ENCODE peak calls at places on chromosomes 12 and 14, in four cellular contexts. E, A, Y and H are unnamed samples.

GRCh38 chr14:61526405-61527312 is 168.7 kb upstream of the HIF1A start:
- DNase-seq in E (no peak), Y (no peak), A (no peak), H (no peak)

GRCh38 chr12:126139355-126139754 is 1074.1 kb downstream of the AACS start:
- DNase-seq in A (no peak), E (no peak), Y (no peak), H (no peak)

GRCh38 chr12:103397536-103397935 is 98.2 kb downstream of the C12orf42 start:
- DNase-seq in Y (no peak), A (no peak), E (no peak), H (no peak)

GRCh38 chr12:53493610-53494391 is 5.5 kb downstream of the MAP3K12 start:
- DNase-seq in E (peak; percentile 21), Y (no peak), A (no peak), H (no peak)

GRCh38 chr14:92389598-92390126 is 66.7 kb downstream of the SLC24A4 start:
- DNase-seq in E (peak; percentile 11), Y (no peak), A (no peak), H (no peak)

GRCh38 chr14:63551338-63551737 is 8.2 kb upstream of the PPP2R5E start:
- DNase-seq in A (no peak), Y (no peak), E (no peak), H (no peak)

GRCh38 chr14:32366256-32366655 is 37.2 kb downstream of the AKAP6 start:
- DNase-seq in A (no peak), E (no peak), Y (no peak), H (no peak)

GRCh38 chr12:2904260-2904659 is 13.6 kb downstream of the TULP3 start:
- DNase-seq in E (no peak), A (no peak), Y (no peak), H (no peak)

GRCh38 chr12:18935371-18935965 is 194.1 kb upstream of the PLEKHA5 start:
- DNase-seq in A (no peak), Y (no peak), E (no peak), H (no peak)

GRCh38 chr12:13534645-13535398 is 338.3 kb downstream of the EMP1 start:
- DNase-seq in E (peak; percentile 47), A (peak; percentile 82), Y (peak; percentile 68), H (peak; percentile 81)

GRCh38 chr12:58364389-58365086 is 423.2 kb downstream of the ATP23 start:
- DNase-seq in E (no peak), Y (no peak), A (no peak), H (no peak)

GRCh38 chr14:79502101-79502750 is 709.1 kb downstream of the DIO2 start:
- DNase-seq in Y (no peak), E (no peak), A (no peak), H (no peak)

GRCh38 chr14:93011650-93012317 is 88.8 kb downstream of the CHGA start:
- DNase-seq in Y (no peak), E (no peak), A (no peak), H (peak; percentile 60)

GRCh38 chr14:90785474-90785873 is 30.8 kb downstream of the TTC7B start:
- DNase-seq in A (peak; percentile 86), E (no peak), Y (peak; percentile 31), H (peak; percentile 49)

GRCh38 chr12:126668538-126668937 is 1598.4 kb upstream of the TMEM132C start:
- DNase-seq in E (no peak), Y (no peak), A (no peak), H (no peak)

GRCh38 chr12:52836042-52836466 is 1.9 kb upstream of the KRT79 start:
- DNase-seq in E (no peak), A (peak; percentile 66), Y (no peak), H (no peak)

GRCh38 chr14:68789798-68790655 is 2.8 kb downstream of the ZFP36L1 start:
- DNase-seq in E (no peak), Y (peak; percentile 33), A (no peak), H (peak; percentile 32)

GRCh38 chr14:103686831-103687485 is 28.3 kb downstream of the XRCC3 start:
- DNase-seq in A (peak; percentile 9), E (no peak), Y (no peak), H (no peak)

GRCh38 chr12:12774791-12775190 is 10.7 kb upstream of the APOLD1 start:
- DNase-seq in A (no peak), E (no peak), Y (no peak), H (no peak)

GRCh38 chr14:20516921-20517320 is 11.6 kb downstream of the RNASE10 start:
- DNase-seq in Y (no peak), E (no peak), A (no peak), H (no peak)
- H3K27ac ChIP-seq in Y (no peak overlapping the region), E (no peak overlapping the region), A (no peak overlapping the region), H (no peak overlapping the region)

DNA sequence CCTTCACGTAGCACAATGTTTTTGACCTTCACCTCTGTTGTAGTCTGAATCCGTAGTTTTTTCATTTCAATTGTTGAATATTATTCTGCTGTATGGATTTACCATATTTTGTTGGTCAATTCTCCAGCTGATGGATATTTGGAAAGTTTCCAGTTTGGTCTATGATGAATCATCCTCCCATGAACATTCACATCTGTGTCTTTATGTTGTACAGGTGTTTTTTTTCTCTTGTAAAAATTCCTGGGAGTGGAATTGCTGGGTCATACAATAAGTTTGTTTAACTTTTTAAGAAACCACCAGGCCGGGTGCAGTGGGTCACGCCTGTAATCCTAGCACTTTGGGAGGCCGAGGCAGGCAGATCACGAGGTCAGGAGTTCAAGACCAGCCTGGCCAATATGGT is 36.7 kb upstream of the GNG2 start:
- DNase-seq in Y (no peak), E (no peak), A (no peak), H (no peak)
- H3K27ac ChIP-seq in Y (no peak overlapping the region), E (no peak overlapping the region), A (no peak overlapping the region), H (no peak overlapping the region)

GRCh38 chr12:46454981-46455380 is 82.4 kb upstream of the SLC38A2 start:
- DNase-seq in E (no peak), Y (no peak), A (no peak), H (no peak)
- H3K27ac ChIP-seq in E (no peak overlapping the region), Y (no peak overlapping the region), A (no peak overlapping the region), H (no peak overlapping the region)

DNA sequence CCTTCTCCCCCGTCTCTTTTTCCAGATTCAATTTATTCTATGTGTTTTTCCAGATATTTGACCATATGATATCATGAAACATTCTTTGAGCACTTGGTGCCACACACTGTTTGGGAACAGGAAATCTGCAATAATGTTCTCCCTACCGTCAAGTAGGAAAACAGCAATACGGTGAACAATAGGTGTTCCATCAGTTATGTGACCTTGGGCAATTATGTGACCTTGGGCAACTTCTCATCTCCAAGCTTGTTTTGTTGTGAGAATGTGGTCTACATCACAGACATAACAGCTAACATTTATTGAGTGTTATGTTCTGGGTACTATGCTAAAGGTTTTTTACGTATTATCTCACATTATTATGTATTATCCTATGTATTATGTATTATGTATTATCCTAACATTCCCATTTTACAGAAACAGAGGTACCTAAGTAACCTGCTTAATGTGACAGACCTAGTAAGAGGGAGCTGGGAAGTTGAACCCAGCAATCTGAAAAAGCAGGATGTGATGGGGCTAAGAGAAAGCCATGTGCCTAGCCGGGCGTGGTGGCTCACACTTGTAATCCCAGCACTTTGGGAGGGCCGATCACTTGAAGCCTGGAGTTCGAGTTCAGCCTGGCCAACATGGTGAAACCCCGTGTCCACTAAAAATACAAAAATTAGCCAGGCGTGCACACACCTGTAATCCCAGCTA is 1.2 kb upstream of the NEK9 start:
- DNase-seq in Y (peak; percentile 36), E (no peak), A (no peak), H (no peak)
- H3K27ac ChIP-seq in Y (peak overlapping the region; percentile 96), E (peak overlapping the region; percentile 69), A (no peak overlapping the region), H (peak overlapping the region; percentile 87)

DNA sequence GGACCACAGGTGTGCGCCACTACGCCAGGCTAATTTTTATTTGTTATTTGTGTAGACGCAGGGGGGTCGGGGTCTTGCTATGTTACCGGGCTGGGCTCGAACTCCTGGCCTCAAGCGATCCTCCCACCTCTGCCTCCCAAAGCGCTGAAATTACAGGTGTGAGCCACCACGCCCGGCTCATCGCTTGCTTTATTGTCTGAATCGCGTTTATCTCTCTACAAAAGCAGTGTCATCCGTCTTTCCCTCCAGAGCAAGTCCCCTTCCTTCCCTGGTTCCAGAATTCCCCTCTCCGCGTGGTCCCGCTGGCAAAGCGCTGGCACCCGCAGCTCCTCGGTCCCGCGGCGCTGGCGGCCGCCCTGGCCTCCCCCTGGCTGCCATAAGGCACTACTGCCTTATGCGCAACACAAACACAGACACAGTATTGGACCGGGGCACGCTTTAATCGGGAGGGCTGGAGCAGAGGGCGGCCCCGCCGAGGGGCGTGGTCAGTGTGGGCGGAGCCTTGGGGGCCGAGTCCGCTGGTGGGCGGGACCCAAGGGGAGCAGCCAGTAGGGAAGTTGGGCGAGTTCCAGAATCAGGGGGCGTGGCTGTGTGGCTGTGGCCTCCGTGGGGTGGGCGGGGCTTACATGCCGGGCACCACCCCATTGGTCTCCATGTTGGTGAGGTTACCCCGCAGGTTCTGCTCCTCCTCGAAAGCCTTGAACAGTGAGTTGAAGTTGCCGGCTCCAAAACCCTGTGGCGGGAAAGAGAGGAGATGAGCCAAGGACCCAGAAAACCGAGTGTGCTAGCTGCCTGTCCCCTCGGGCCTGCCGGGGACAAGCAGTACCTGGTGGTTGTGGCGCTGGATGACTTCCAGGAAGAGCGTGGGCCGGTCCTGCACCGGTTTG is 19.3 kb downstream of the HPD start:
- DNase-seq in E (peak; percentile 99), Y (peak; percentile 100), A (peak; percentile 100), H (peak; percentile 100)
- H3K27ac ChIP-seq in E (no peak overlapping the region), Y (peak overlapping the region; percentile 75), A (no peak overlapping the region), H (no peak overlapping the region)